ENCODE peak calls at places on chromosomes 16 and 17, in six cellular contexts. One of them, this sample, is unnamed. For H3K4me1 and H3K27me3, the result is how much of the 10 kb centered on the place peaks cover.

GRCh38 chr17:604719-605118 is 109.9 kb downstream of the VPS53 start:
- DNase-seq in transverse colon: no peak
- DNase-seq in ovary: no peak
- DNase-seq in cardiac muscle cell: no peak
- DNase-seq in tibial artery: no peak
- DNase-seq in pancreas: no peak
- DNase-seq in this sample: no peak

GRCh38 chr16:16092925-16093624 is 130.2 kb downstream of the ABCC6 start:
- DNase-seq in transverse colon: no peak
- DNase-seq in ovary: peak
- DNase-seq in cardiac muscle cell: peak
- DNase-seq in tibial artery: no peak
- DNase-seq in pancreas: peak
- DNase-seq in this sample: no peak

GRCh38 chr17:8451937-8452614 is 16.4 kb downstream of the NDEL1 start:
- DNase-seq in transverse colon: no peak
- DNase-seq in ovary: no peak
- DNase-seq in cardiac muscle cell: no peak
- DNase-seq in tibial artery: no peak
- DNase-seq in pancreas: no peak
- DNase-seq in this sample: no peak

GRCh38 chr16:13291934-13292333 is 390.5 kb downstream of the SHISA9 start:
- DNase-seq in transverse colon: no peak
- DNase-seq in ovary: no peak
- DNase-seq in cardiac muscle cell: no peak
- DNase-seq in tibial artery: no peak
- DNase-seq in pancreas: no peak
- DNase-seq in this sample: no peak

GRCh38 chr17:2195729-2196128 is 107.9 kb downstream of the SMG6 start:
- DNase-seq in transverse colon: no peak
- DNase-seq in ovary: no peak
- DNase-seq in cardiac muscle cell: no peak
- DNase-seq in tibial artery: no peak
- DNase-seq in pancreas: no peak
- DNase-seq in this sample: no peak

GRCh38 chr17:50582741-50583140 is 22.2 kb downstream of the CACNA1G start:
- DNase-seq in transverse colon: no peak
- DNase-seq in ovary: no peak
- DNase-seq in cardiac muscle cell: no peak
- DNase-seq in tibial artery: no peak
- DNase-seq in pancreas: no peak
- DNase-seq in this sample: no peak

GRCh38 chr17:44070455-44071197 is at the start of gene G6PC3:
- DNase-seq in transverse colon: peak
- DNase-seq in ovary: peak
- DNase-seq in cardiac muscle cell: peak
- DNase-seq in tibial artery: peak
- DNase-seq in pancreas: peak
- DNase-seq in this sample: peak

GRCh38 chr16:11020792-11021440 is 76.6 kb downstream of the CLEC16A start:
- DNase-seq in transverse colon: no peak
- DNase-seq in ovary: no peak
- DNase-seq in cardiac muscle cell: no peak
- DNase-seq in tibial artery: no peak
- DNase-seq in pancreas: no peak
- DNase-seq in this sample: no peak

GRCh38 chr17:52106638-52107261 is 51.8 kb downstream of the CA10 start:
- DNase-seq in transverse colon: peak
- DNase-seq in ovary: peak
- DNase-seq in cardiac muscle cell: peak
- DNase-seq in tibial artery: no peak
- DNase-seq in pancreas: peak
- DNase-seq in this sample: no peak

GRCh38 chr17:37828313-37829124 is 83.7 kb upstream of the HNF1B start:
- DNase-seq in transverse colon: no peak
- DNase-seq in ovary: no peak
- DNase-seq in cardiac muscle cell: peak
- DNase-seq in tibial artery: no peak
- DNase-seq in pancreas: no peak
- DNase-seq in this sample: no peak

GRCh38 chr16:68548947-68549346 is 9.9 kb downstream of the ZFP90 start:
- DNase-seq in transverse colon: no peak
- DNase-seq in ovary: no peak
- DNase-seq in cardiac muscle cell: no peak
- DNase-seq in tibial artery: no peak
- DNase-seq in pancreas: no peak
- DNase-seq in this sample: no peak

GRCh38 chr17:28925912-28926365 is 23.1 kb upstream of the DHRS13 start:
- DNase-seq in transverse colon: no peak
- DNase-seq in ovary: no peak
- DNase-seq in cardiac muscle cell: peak
- DNase-seq in tibial artery: no peak
- DNase-seq in pancreas: no peak
- DNase-seq in this sample: no peak

GRCh38 chr16:87326151-87326571 is 9.0 kb upstream of the C16orf95 start:
- DNase-seq in transverse colon: no peak
- DNase-seq in ovary: no peak
- DNase-seq in cardiac muscle cell: no peak
- DNase-seq in tibial artery: no peak
- DNase-seq in pancreas: peak
- DNase-seq in this sample: no peak

GRCh38 chr16:1133271-1133670 is 19.6 kb upstream of the CACNA1H start:
- DNase-seq in transverse colon: no peak
- DNase-seq in ovary: no peak
- DNase-seq in cardiac muscle cell: no peak
- DNase-seq in tibial artery: no peak
- DNase-seq in pancreas: no peak
- DNase-seq in this sample: no peak

GRCh38 chr16:20396846-20397467 is 7.6 kb downstream of the PDILT start:
- DNase-seq in transverse colon: no peak
- DNase-seq in ovary: no peak
- DNase-seq in cardiac muscle cell: no peak
- DNase-seq in tibial artery: no peak
- DNase-seq in pancreas: no peak
- DNase-seq in this sample: no peak

GRCh38 chr16:89257757-89258465 is 40.4 kb downstream of the ZNF778 start:
- DNase-seq in transverse colon: no peak
- DNase-seq in ovary: no peak
- DNase-seq in cardiac muscle cell: no peak
- DNase-seq in tibial artery: no peak
- DNase-seq in pancreas: no peak
- DNase-seq in this sample: no peak

GRCh38 chr17:57551321-57552079 is 193.6 kb downstream of the CCDC182 start:
- DNase-seq in transverse colon: peak
- DNase-seq in ovary: no peak
- DNase-seq in cardiac muscle cell: no peak
- DNase-seq in tibial artery: no peak
- DNase-seq in pancreas: no peak
- DNase-seq in this sample: no peak

GRCh38 chr16:56995136-56995805 is 5.9 kb downstream of the NLRC5 start:
- DNase-seq in transverse colon: no peak
- DNase-seq in ovary: no peak
- DNase-seq in cardiac muscle cell: no peak
- DNase-seq in tibial artery: no peak
- DNase-seq in pancreas: no peak
- DNase-seq in this sample: no peak

GRCh38 chr16:85550422-85551318 is 62.5 kb upstream of the GSE1 start:
- DNase-seq in transverse colon: no peak
- DNase-seq in ovary: no peak
- DNase-seq in cardiac muscle cell: no peak
- DNase-seq in tibial artery: no peak
- DNase-seq in pancreas: no peak
- DNase-seq in this sample: no peak

GRCh38 chr17:38868095-38868967 is 1.5 kb upstream of the LASP1 start:
- DNase-seq in transverse colon: peak
- DNase-seq in ovary: peak
- DNase-seq in cardiac muscle cell: peak
- DNase-seq in tibial artery: peak
- DNase-seq in pancreas: no peak
- DNase-seq in this sample: no peak

GRCh38 chr17:20173091-20173490 is 163.9 kb downstream of the SPECC1 start:
- DNase-seq in transverse colon: no peak
- DNase-seq in ovary: no peak
- DNase-seq in cardiac muscle cell: peak
- DNase-seq in tibial artery: no peak
- DNase-seq in pancreas: no peak
- DNase-seq in this sample: no peak

GRCh38 chr17:72407336-72408121 is 286.7 kb downstream of the SOX9 start:
- DNase-seq in transverse colon: peak
- DNase-seq in ovary: peak
- DNase-seq in cardiac muscle cell: peak
- DNase-seq in tibial artery: peak
- DNase-seq in pancreas: peak
- DNase-seq in this sample: peak

GRCh38 chr16:55257971-55258613 is 65.9 kb upstream of the IRX6 start:
- DNase-seq in transverse colon: peak
- DNase-seq in ovary: no peak
- DNase-seq in cardiac muscle cell: peak
- DNase-seq in tibial artery: peak
- DNase-seq in pancreas: peak
- DNase-seq in this sample: peak

GRCh38 chr17:29788045-29788444 is 142.0 kb downstream of the SSH2 start:
- DNase-seq in transverse colon: no peak
- DNase-seq in ovary: no peak
- DNase-seq in cardiac muscle cell: no peak
- DNase-seq in tibial artery: no peak
- DNase-seq in pancreas: no peak
- DNase-seq in this sample: no peak

DNA sequence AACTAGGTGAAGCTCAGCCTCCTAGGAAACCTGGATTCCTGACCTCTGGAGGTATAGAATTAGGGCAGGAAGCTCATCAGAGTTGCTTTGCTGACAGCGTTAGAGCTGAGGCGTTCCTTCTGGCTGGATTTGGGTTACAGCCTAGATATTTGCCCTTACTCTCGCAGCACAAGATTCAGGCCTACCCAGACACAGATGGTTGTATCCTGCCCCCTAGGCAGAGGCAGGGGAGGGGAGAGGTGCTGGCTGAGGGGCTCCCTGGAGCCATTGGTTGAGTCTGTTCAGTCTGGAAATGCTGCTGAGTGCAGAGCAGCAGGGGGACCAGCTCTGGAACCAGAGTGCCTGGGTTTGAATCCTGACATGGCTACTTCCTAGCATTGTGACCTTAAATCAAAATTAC is 78.5 kb downstream of the MPRIP start:
- DNase-seq in transverse colon: no peak
- DNase-seq in ovary: no peak
- DNase-seq in cardiac muscle cell: peak
- DNase-seq in tibial artery: no peak
- DNase-seq in pancreas: no peak
- DNase-seq in this sample: no peak
- H3K4me1 ChIP-seq in transverse colon: under half
- H3K4me1 ChIP-seq in ovary: under half
- H3K4me1 ChIP-seq in cardiac muscle cell: under half
- H3K4me1 ChIP-seq in tibial artery: under half
- H3K4me1 ChIP-seq in pancreas: under half
- H3K4me1 ChIP-seq in this sample: under half

DNA sequence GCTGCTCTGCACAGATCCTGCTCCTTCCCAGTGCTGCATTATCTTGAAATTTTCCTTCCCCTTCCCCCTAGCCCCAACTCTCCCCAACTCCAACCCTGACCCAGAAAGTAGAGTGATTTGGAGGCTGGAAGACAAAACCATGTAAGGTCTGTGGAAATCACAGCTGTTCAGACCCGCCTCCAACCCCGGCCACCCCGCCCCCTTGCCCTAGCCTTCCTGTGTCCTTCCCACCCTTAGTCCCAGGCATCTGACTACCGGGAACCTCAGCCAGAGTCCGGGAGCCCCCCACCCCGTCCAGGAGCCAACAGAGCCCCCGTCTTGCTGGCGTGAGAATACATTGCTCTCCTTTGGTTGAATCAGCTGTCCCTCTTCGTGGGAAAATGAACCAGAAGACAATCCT is at the start of gene AOC3:
- DNase-seq in transverse colon: peak
- DNase-seq in ovary: peak
- DNase-seq in cardiac muscle cell: peak
- DNase-seq in tibial artery: peak
- DNase-seq in pancreas: no peak
- DNase-seq in this sample: no peak
- H3K4me3 ChIP-seq in transverse colon: peak
- H3K4me3 ChIP-seq in ovary: peak
- H3K4me3 ChIP-seq in cardiac muscle cell: no peak
- H3K4me3 ChIP-seq in tibial artery: peak
- H3K4me3 ChIP-seq in pancreas: no peak
- H3K4me3 ChIP-seq in this sample: peak

GRCh38 chr17:46814446-46814845 is 4.0 kb downstream of the WNT3 start:
- DNase-seq in transverse colon: no peak
- DNase-seq in ovary: no peak
- DNase-seq in cardiac muscle cell: no peak
- DNase-seq in tibial artery: no peak
- DNase-seq in pancreas: no peak
- DNase-seq in this sample: no peak
- H3K27me3 ChIP-seq in transverse colon: half or more
- H3K27me3 ChIP-seq in ovary: under half
- H3K27me3 ChIP-seq in cardiac muscle cell: under half
- H3K27me3 ChIP-seq in tibial artery: half or more
- H3K27me3 ChIP-seq in pancreas: under half
- H3K27me3 ChIP-seq in this sample: under half

GRCh38 chr16:65069766-65070165 is 52.1 kb downstream of the CDH11 start:
- DNase-seq in transverse colon: no peak
- DNase-seq in ovary: no peak
- DNase-seq in cardiac muscle cell: peak
- DNase-seq in tibial artery: no peak
- DNase-seq in pancreas: no peak
- DNase-seq in this sample: no peak
- H3K4me1 ChIP-seq in transverse colon: under half
- H3K4me1 ChIP-seq in ovary: under half
- H3K4me1 ChIP-seq in cardiac muscle cell: under half
- H3K4me1 ChIP-seq in tibial artery: under half
- H3K4me1 ChIP-seq in pancreas: under half
- H3K4me1 ChIP-seq in this sample: under half

This sample was measured in breast epithelium.